ENCODE peak calls at places on chromosomes 12 and 14, in five cellular contexts. J is naive thymus-derived CD8-positive, alpha-beta T cell; Z is fibroblast of the conjunctiva; H is DMS153; S is GM12892. X is an unnamed sample.

GRCh38 chr14:100308112-100308792 is 2.0 kb upstream of the SLC25A29 start:
- DNase-seq in J (no peak), Z (no peak), H (no peak), S (no peak), X (no peak)

GRCh38 chr12:45327823-45328383 is 112.0 kb downstream of the ANO6 start:
- DNase-seq in J (no peak), Z (no peak), H (no peak), S (no peak), X (no peak)

GRCh38 chr12:99079811-99080210 is 434.7 kb downstream of the APAF1 start:
- DNase-seq in J (no peak), Z (no peak), H (no peak), S (no peak), X (no peak)

GRCh38 chr12:1130164-1130563 is 139.1 kb downstream of the ERC1 start:
- DNase-seq in J (no peak), Z (no peak), H (peak; percentile 7), S (no peak), X (no peak)

GRCh38 chr12:12107678-12108077 is 36.9 kb downstream of the BCL2L14 start:
- DNase-seq in J (no peak), Z (no peak), H (no peak), S (no peak), X (no peak)

GRCh38 chr12:106227641-106228319 is 20.0 kb downstream of the CKAP4 start:
- DNase-seq in J (peak; percentile 52), Z (no peak), H (no peak), S (no peak), X (no peak)

GRCh38 chr12:87806310-87806709 is 222.9 kb downstream of the C12orf50 start:
- DNase-seq in J (no peak), Z (no peak), H (no peak), S (no peak), X (no peak)

GRCh38 chr14:76877871-76878270 is 51.7 kb downstream of the LRRC74A start:
- DNase-seq in J (no peak), Z (no peak), H (no peak), S (no peak), X (no peak)

GRCh38 chr12:79983969-79984629 is 49.2 kb upstream of the PPP1R12A start:
- DNase-seq in J (no peak), Z (no peak), H (peak; percentile 63), S (no peak), X (no peak)

GRCh38 chr12:25553083-25553482 is at the start of gene LMNTD1:
- DNase-seq in J (no peak), Z (peak; percentile 84), H (no peak), S (no peak), X (no peak)

GRCh38 chr14:50064993-50065392 is 51.4 kb downstream of the VCPKMT start:
- DNase-seq in J (no peak), Z (no peak), H (no peak), S (peak; percentile 62), X (peak; percentile 62)

GRCh38 chr12:95336387-95337067 is 118.9 kb downstream of the VEZT start:
- DNase-seq in J (no peak), Z (peak; percentile 84), H (peak; percentile 87), S (no peak), X (no peak)

X was measured in GM19239.